ENCODE peak calls at places on chromosomes 12 and 14, in eight cellular contexts. K is trophoblast cell; S is Right ventricle myocardium superior; E is neuronal stem cell; J is stromal cell of bone marrow; Q is NCI-H1694; T is midbrain; U is activated naive CD8-positive, alpha-beta T cell treated with anti-CD3 and anti-CD28 coated beads for 36 hours. C is an unnamed sample.

GRCh38 chr12:71780207-71780822 is 25.7 kb downstream of the RAB21 start:
- DNase-seq in K (peak; percentile 40), S (no peak), E (no peak), J (peak; percentile 26), Q (peak; percentile 33), T (peak; percentile 62), U (peak; percentile 23), C (peak; percentile 29)

GRCh38 chr12:46455648-46456352 is 83.2 kb upstream of the SLC38A2 start:
- DNase-seq in K (peak; percentile 81), S (no peak), E (no peak), J (no peak), Q (no peak), T (no peak), U (no peak), C (no peak)

GRCh38 chr12:122996188-122996601 is 15.7 kb downstream of the ARL6IP4 start:
- DNase-seq in K (no peak), S (no peak), E (no peak), J (no peak), Q (no peak), T (no peak), U (no peak), C (no peak)

GRCh38 chr14:52325126-52325525 is 11.0 kb downstream of the PTGER2 start:
- DNase-seq in K (no peak), S (no peak), E (no peak), J (no peak), Q (no peak), T (no peak), U (peak; percentile 42), C (no peak)

GRCh38 chr12:127742231-127742630 is 524.7 kb upstream of the TMEM132C start:
- DNase-seq in K (no peak), S (no peak), E (no peak), J (no peak), Q (no peak), T (no peak), U (no peak), C (no peak)

GRCh38 chr14:76055330-76055729 is 69.8 kb downstream of the IFT43 start:
- DNase-seq in K (no peak), S (no peak), E (no peak), J (no peak), Q (no peak), T (no peak), U (no peak), C (no peak)

GRCh38 chr12:79686171-79686570 is 4.6 kb downstream of the PAWR start:
- DNase-seq in K (no peak), S (no peak), E (no peak), J (no peak), Q (no peak), T (no peak), U (no peak), C (no peak)

GRCh38 chr14:36747411-36748184 is 85.9 kb downstream of the PAX9 start:
- DNase-seq in K (no peak), S (no peak), E (no peak), J (no peak), Q (no peak), T (no peak), U (no peak), C (peak; percentile 41)

C was measured in H7.